ENCODE peak calls at places on chromosomes 6 and 20, in seven cellular contexts. D is AG09309; B is ureter; T is stimulated activated naive B cell treated with anti-CD40 and anti-IgM and Interleukin-4, amounts not matched to agents 10 μg/mL and 1 μg/mL and 100 μg/mL, for 72 hours; L is activated gamma-delta T cell treated with Interleukin-2 at 50 U/mL for 16 hours; H is GM20000; P is HTR-8/SVneo. M is an unnamed sample.

GRCh38 chr20:40583195-40583594 is 105.8 kb downstream of the MAFB start:
- DNase-seq in D (no peak), B (no peak), T (no peak), L (no peak), H (no peak), P (no peak), M (no peak)

GRCh38 chr6:138972226-138972665 is 15.8 kb downstream of the REPS1 start:
- DNase-seq in D (no peak), B (no peak), T (no peak), L (no peak), H (no peak), P (no peak), M (no peak)

GRCh38 chr6:37032239-37032638 is 26.8 kb downstream of the FGD2 start:
- DNase-seq in D (no peak), B (no peak), T (no peak), L (no peak), H (no peak), P (no peak), M (no peak)

GRCh38 chr6:117547688-117548621 is 54.4 kb downstream of the GOPC start:
- DNase-seq in D (no peak), B (peak), T (peak), L (peak), H (peak), P (no peak), M (peak)

GRCh38 chr6:21984135-21984534 is 312.7 kb downstream of the PRL start:
- DNase-seq in D (no peak), B (no peak), T (no peak), L (no peak), H (no peak), P (no peak), M (no peak)

GRCh38 chr6:79570129-79570801 is 33.0 kb upstream of the LCA5 start:
- DNase-seq in D (peak), B (peak), T (no peak), L (no peak), H (no peak), P (no peak), M (peak)

GRCh38 chr6:159463440-159463839 is 229.6 kb downstream of the SOD2 start:
- DNase-seq in D (no peak), B (no peak), T (no peak), L (no peak), H (no peak), P (no peak), M (no peak)

GRCh38 chr20:10651227-10651990 is 22.4 kb downstream of the JAG1 start:
- DNase-seq in D (no peak), B (no peak), T (no peak), L (no peak), H (no peak), P (no peak), M (peak)

GRCh38 chr6:88006559-88006958 is 41.1 kb upstream of the SPACA1 start:
- DNase-seq in D (no peak), B (no peak), T (no peak), L (no peak), H (no peak), P (no peak), M (no peak)

GRCh38 chr6:165308926-165309731 is at the start of gene C6orf118:
- DNase-seq in D (peak), B (peak), T (no peak), L (no peak), H (no peak), P (peak), M (no peak)

GRCh38 chr6:63317641-63318040 is 2.1 kb downstream of the LGSN start:
- DNase-seq in D (no peak), B (no peak), T (no peak), L (no peak), H (no peak), P (no peak), M (no peak)

GRCh38 chr6:100171533-100172321 is 177.7 kb upstream of the MCHR2 start:
- DNase-seq in D (peak), B (no peak), T (no peak), L (no peak), H (no peak), P (no peak), M (no peak)

GRCh38 chr6:143039548-143039947 is 21.1 kb upstream of the AIG1 start:
- DNase-seq in D (no peak), B (no peak), T (no peak), L (no peak), H (peak), P (no peak), M (no peak)

GRCh38 chr20:38894091-38894847 is 31.9 kb upstream of the FAM83D start:
- DNase-seq in D (no peak), B (no peak), T (no peak), L (no peak), H (no peak), P (no peak), M (no peak)

GRCh38 chr6:144485531-144485930 is 200.4 kb downstream of the UTRN start:
- DNase-seq in D (no peak), B (no peak), T (no peak), L (no peak), H (no peak), P (no peak), M (no peak)

GRCh38 chr20:56628015-56628872 is 862 bp upstream of the TFAP2C start:
- DNase-seq in D (no peak), B (no peak), T (peak), L (no peak), H (peak), P (peak), M (no peak)

GRCh38 chr6:14776307-14776706 is 469.6 kb upstream of the JARID2 start:
- DNase-seq in D (no peak), B (no peak), T (no peak), L (no peak), H (no peak), P (no peak), M (no peak)

GRCh38 chr20:57716202-57716601 is 6.4 kb upstream of the PMEPA1 start:
- DNase-seq in D (no peak), B (no peak), T (no peak), L (no peak), H (no peak), P (no peak), M (no peak)

M was measured in DMS79.